ENCODE peak calls at places on chromosomes 6 and 20, in ten cellular contexts. L is ELF-1; H is IMR-90; E is stimulated activated CD4-positive, alpha-beta T cell treated with anti-CD3 and anti-CD28 coated beads, Interleukin-2, amount 100 ng/mL, for 48 hours; R is GM12891; D is D341Med; Y is WERI-Rb-1; X is left cardiac atrium; J is GM13977; O is uterus. Z is an unnamed sample.

GRCh38 chr6:38248500-38249234 is 391.1 kb downstream of the BTBD9 start:
- DNase-seq in H (peak), E (no peak), R (no peak), Y (no peak), X (no peak), J (no peak), D (no peak), O (no peak), L (no peak), Z (no peak)

GRCh38 chr6:152673233-152673632 is 24.5 kb upstream of the MYCT1 start:
- DNase-seq in D (no peak), X (no peak), R (no peak), E (no peak), L (no peak), Y (no peak), J (no peak), O (no peak), H (peak), Z (no peak)

GRCh38 chr6:32973144-32973854 is 4.9 kb downstream of the BRD2 start:
- DNase-seq in R (no peak), E (peak), D (no peak), H (peak), J (peak), O (peak), X (peak), L (no peak), Y (peak), Z (peak)

GRCh38 chr20:36493801-36494114 is 47.6 kb upstream of the MYL9 start:
- DNase-seq in H (peak), L (no peak), D (no peak), E (no peak), X (peak), O (peak), J (no peak), R (no peak), Y (peak), Z (peak)

GRCh38 chr6:86251106-86251505 is 608.4 kb upstream of the SYNCRIP start:
- DNase-seq in D (no peak), X (no peak), O (no peak), E (no peak), H (no peak), R (no peak), L (no peak), Y (no peak), J (no peak), Z (no peak)

GRCh38 chr6:18323935-18324707 is 59.8 kb upstream of the DEK start:
- DNase-seq in X (no peak), R (no peak), L (no peak), O (no peak), E (no peak), J (peak), H (peak), Y (peak), D (peak), Z (peak)

GRCh38 chr6:34246563-34247391 is 2.0 kb downstream of the SMIM29 start:
- DNase-seq in D (peak), J (peak), L (peak), X (no peak), Y (peak), O (no peak), H (peak), E (no peak), R (no peak), Z (peak)

GRCh38 chr20:61932199-61932592 is 133.5 kb downstream of the TAF4 start:
- DNase-seq in D (no peak), H (no peak), Y (peak), R (no peak), J (no peak), X (peak), E (no peak), L (no peak), O (no peak), Z (no peak)

GRCh38 chr20:10553326-10553984 is 118.3 kb downstream of the SLX4IP start:
- DNase-seq in X (peak), L (peak), H (peak), R (no peak), Y (peak), O (peak), E (peak), J (peak), D (peak), Z (peak)

GRCh38 chr6:99002826-99003225 is 55.1 kb upstream of the FBXL4 start:
- DNase-seq in J (no peak), X (no peak), H (no peak), E (no peak), O (no peak), D (peak), R (no peak), L (no peak), Y (no peak), Z (no peak)

GRCh38 chr20:36628076-36628475 is 17.9 kb downstream of the SLA2 start:
- DNase-seq in R (no peak), Y (no peak), H (peak), X (no peak), O (no peak), J (no peak), D (no peak), E (no peak), L (no peak), Z (no peak)

GRCh38 chr20:63089051-63089907 is 82.5 kb upstream of the BHLHE23 start:
- DNase-seq in E (no peak), R (no peak), L (no peak), D (peak), X (peak), J (no peak), O (peak), H (no peak), Y (peak), Z (no peak)

GRCh38 chr6:44100088-44100550 is 27.1 kb downstream of the MRPL14 start:
- DNase-seq in L (peak), X (no peak), O (no peak), D (peak), E (no peak), J (no peak), R (no peak), Y (peak), H (peak), Z (no peak)

GRCh38 chr6:156061958-156062661 is 606.5 kb upstream of the NOX3 start:
- DNase-seq in L (no peak), H (no peak), J (no peak), Y (no peak), R (no peak), O (peak), X (no peak), E (no peak), D (no peak), Z (no peak)

GRCh38 chr6:144083172-144083571 is 12.2 kb downstream of the SF3B5 start:
- DNase-seq in O (no peak), L (no peak), H (no peak), X (no peak), D (no peak), E (no peak), Y (no peak), J (peak), R (no peak), Z (no peak)

GRCh38 chr6:89562114-89562815 is 76.3 kb downstream of the LYRM2 start:
- DNase-seq in R (no peak), X (no peak), J (no peak), H (no peak), O (no peak), E (no peak), L (peak), D (no peak), Y (peak), Z (no peak)

GRCh38 chr6:84280030-84280429 is 52.6 kb upstream of the CEP162 start:
- DNase-seq in R (no peak), H (peak), E (no peak), D (no peak), X (no peak), J (no peak), O (no peak), Y (no peak), L (no peak), Z (no peak)

GRCh38 chr6:56025785-56026184 is 150.4 kb upstream of the BMP5 start:
- DNase-seq in J (no peak), H (peak), R (no peak), X (no peak), L (no peak), Y (no peak), E (no peak), O (no peak), D (no peak), Z (no peak)

GRCh38 chr6:2968600-2969135 is 2.7 kb downstream of the SERPINB6 start:
- DNase-seq in H (no peak), X (no peak), R (no peak), E (no peak), L (no peak), D (no peak), J (no peak), Y (no peak), O (no peak), Z (no peak)

GRCh38 chr20:57967364-57967763 is 257.5 kb upstream of the PMEPA1 start:
- DNase-seq in X (no peak), R (no peak), L (no peak), E (no peak), D (no peak), J (no peak), Y (no peak), H (no peak), O (no peak), Z (no peak)

GRCh38 chr6:147285087-147285855 is 81.1 kb downstream of the STXBP5 start:
- DNase-seq in X (no peak), D (peak), H (peak), E (no peak), L (no peak), J (peak), R (peak), O (no peak), Y (no peak), Z (no peak)

GRCh38 chr6:166933396-166933795 is 23.0 kb downstream of the RNASET2 start:
- DNase-seq in D (no peak), Y (no peak), H (no peak), L (no peak), E (no peak), J (no peak), O (no peak), X (no peak), R (no peak), Z (no peak)

GRCh38 chr20:46709459-46710148 is at the start of gene SLC2A10:
- DNase-seq in J (peak), D (no peak), O (peak), Y (no peak), R (no peak), E (no peak), L (peak), X (peak), H (peak), Z (peak)

GRCh38 chr6:75334266-75335040 is 49.9 kb upstream of the TMEM30A start:
- DNase-seq in H (peak), X (peak), L (peak), E (no peak), D (peak), J (no peak), R (no peak), O (peak), Y (no peak), Z (peak)

GRCh38 chr6:2196079-2196679 is 49.2 kb downstream of the GMDS start:
- DNase-seq in H (peak), J (peak), X (no peak), D (peak), L (no peak), O (peak), Y (peak), R (no peak), E (peak), Z (peak)

GRCh38 chr20:37228656-37229055 is 33.0 kb downstream of the GHRH start:
- DNase-seq in D (no peak), X (no peak), L (no peak), H (no peak), J (no peak), E (no peak), O (no peak), Y (no peak), R (no peak), Z (no peak)

Z was measured in heart right ventricle.